ENCODE peak calls at places on chromosomes 6 and 20, in seven cellular contexts. O is lower lobe of right lung, A is mesothelial cell of epicardium, K is neural progenitor cell, Z is upper lobe of right lung, P is HFF-Myc, N is PC-9. I is an unnamed sample.

GRCh38 chr20:20363449-20364015 is 4.4 kb upstream of the INSM1 start:
- DNase-seq in Z (no peak), K (peak; percentile 52), P (no peak), O (no peak), N (no peak), A (no peak), I (no peak)

GRCh38 chr20:1803216-1804128 is 91.7 kb upstream of the SIRPA start:
- DNase-seq in Z (peak; percentile 85), P (no peak), A (peak; percentile 57), K (peak; percentile 93), O (peak; percentile 88), N (no peak), I (no peak)

GRCh38 chr6:39934060-39934757 is at the start of gene MOCS1:
- DNase-seq in K (peak; percentile 89), P (no peak), N (no peak), A (peak; percentile 45), O (peak; percentile 87), Z (peak; percentile 91), I (peak; percentile 53)

GRCh38 chr6:6317825-6318733 is 2.4 kb downstream of the F13A1 start:
- DNase-seq in O (no peak), Z (no peak), P (no peak), N (no peak), A (no peak), K (peak; percentile 52), I (no peak)

GRCh38 chr6:341914-342831 is 49.4 kb upstream of the IRF4 start:
- DNase-seq in Z (peak; percentile 67), N (no peak), P (no peak), A (no peak), O (no peak), K (no peak), I (no peak)

GRCh38 chr6:104682722-104683643 is 176.7 kb downstream of the HACE1 start:
- DNase-seq in K (peak; percentile 73), Z (peak; percentile 73), N (peak; percentile 45), P (no peak), A (peak; percentile 51), O (peak; percentile 70), I (peak; percentile 57)

GRCh38 chr6:127069659-127070279 is 48.7 kb upstream of the RSPO3 start:
- DNase-seq in K (peak; percentile 55), N (no peak), Z (no peak), A (no peak), P (peak; percentile 12), O (no peak), I (no peak)

GRCh38 chr6:39335780-39336541 is 13.5 kb upstream of the KCNK16 start:
- DNase-seq in P (no peak), N (no peak), A (no peak), O (no peak), Z (no peak), K (no peak), I (no peak)

GRCh38 chr6:37696220-37696840 is 1.4 kb downstream of the MDGA1 start:
- DNase-seq in N (peak; percentile 26), O (no peak), P (no peak), A (peak; percentile 48), K (peak; percentile 66), Z (no peak), I (no peak)

GRCh38 chr20:11847827-11848226 is 69.9 kb upstream of the BTBD3 start:
- DNase-seq in Z (no peak), A (no peak), K (no peak), O (no peak), P (no peak), N (no peak), I (no peak)

GRCh38 chr6:166598441-166599138 is 12.1 kb upstream of the RAMACL start:
- DNase-seq in Z (no peak), P (peak; percentile 59), K (no peak), N (peak; percentile 41), O (no peak), A (no peak), I (no peak)

GRCh38 chr6:53956068-53956711 is 155.1 kb upstream of the MLIP start:
- DNase-seq in N (peak; percentile 80), Z (peak; percentile 83), A (peak; percentile 70), O (peak; percentile 67), P (peak; percentile 51), K (peak; percentile 81), I (peak; percentile 86)

GRCh38 chr6:151254451-151255081 is 14.8 kb downstream of the AKAP12 start:
- DNase-seq in N (no peak), K (no peak), A (no peak), O (no peak), P (no peak), Z (no peak), I (peak; percentile 2)

GRCh38 chr20:8144282-8145245 is 12.5 kb downstream of the PLCB1 start:
- DNase-seq in P (no peak), A (no peak), K (no peak), Z (no peak), N (no peak), O (no peak), I (no peak)

GRCh38 chr6:17098538-17098937 is 3.3 kb upstream of the STMND1 start:
- DNase-seq in O (no peak), N (peak; percentile 5), K (no peak), P (no peak), Z (no peak), A (no peak), I (peak; percentile 14)

GRCh38 chr6:10248378-10248843 is 166.5 kb downstream of the TFAP2A start:
- DNase-seq in P (peak; percentile 33), Z (no peak), N (peak; percentile 55), K (no peak), A (no peak), O (no peak), I (no peak)

GRCh38 chr6:140043762-140044378 is 669.4 kb upstream of the CITED2 start:
- DNase-seq in O (no peak), A (no peak), K (no peak), P (no peak), N (no peak), Z (no peak), I (no peak)

GRCh38 chr6:42498473-42499128 is 46.9 kb upstream of the TRERF1 start:
- DNase-seq in Z (no peak), A (no peak), O (peak; percentile 53), P (no peak), K (no peak), N (no peak), I (no peak)

GRCh38 chr20:56440346-56441007 is 27.9 kb upstream of the RTF2 start:
- DNase-seq in A (peak; percentile 3), Z (no peak), N (no peak), P (no peak), K (no peak), O (no peak), I (no peak)

GRCh38 chr6:159125977-159126376 is 43.2 kb upstream of the FNDC1 start:
- DNase-seq in K (no peak), P (no peak), A (no peak), Z (no peak), O (no peak), N (no peak), I (no peak)

GRCh38 chr6:24883618-24884017 is 52.1 kb downstream of the RIPOR2 start:
- DNase-seq in N (no peak), O (no peak), P (peak; percentile 80), Z (no peak), K (no peak), A (no peak), I (no peak)

GRCh38 chr20:34516874-34517542 is 786 bp downstream of the DYNLRB1 start:
- DNase-seq in Z (peak; percentile 66), N (no peak), P (no peak), A (no peak), O (no peak), K (peak; percentile 38), I (peak; percentile 33)

GRCh38 chr6:81748946-81749345 is 3.5 kb downstream of the TENT5A start:
- DNase-seq in O (no peak), K (no peak), A (no peak), N (no peak), Z (no peak), P (no peak), I (no peak)

GRCh38 chr6:107709341-107709740 is 114.8 kb downstream of the SCML4 start:
- DNase-seq in P (no peak), A (no peak), Z (no peak), K (no peak), O (no peak), N (no peak), I (no peak)

GRCh38 chr6:125834347-125834746 is 43.6 kb downstream of the NCOA7 start:
- DNase-seq in N (no peak), Z (no peak), O (no peak), K (no peak), P (no peak), A (no peak), I (no peak)

GRCh38 chr20:44014807-44015732 is 100.4 kb downstream of the TOX2 start:
- DNase-seq in K (no peak), N (no peak), Z (no peak), A (no peak), P (no peak), O (no peak), I (no peak)

GRCh38 chr6:128519931-128520435 is 416 bp downstream of the PTPRK start:
- DNase-seq in K (no peak), Z (peak; percentile 86), P (no peak), N (no peak), O (peak; percentile 70), A (no peak), I (no peak)
- TF ChIP-seq CTCF in K (no peak), Z (no peak), P (no peak), N (no peak), O (no peak), A (no peak), I (no peak)

GRCh38 chr6:40988634-40989033 is 50.4 kb downstream of the UNC5CL start:
- DNase-seq in P (no peak), Z (no peak), A (no peak), K (no peak), N (no peak), O (no peak), I (no peak)

GRCh38 chr6:40986364-40986763 is 52.7 kb downstream of the UNC5CL start:
- DNase-seq in A (no peak), K (no peak), Z (no peak), N (no peak), O (no peak), P (no peak), I (no peak)

GRCh38 chr6:40986871-40987270 is 52.1 kb downstream of the UNC5CL start:
- DNase-seq in A (no peak), O (no peak), K (no peak), P (no peak), N (no peak), Z (no peak), I (no peak)

GRCh38 chr6:40989204-40990179 is 49.5 kb downstream of the UNC5CL start:
- DNase-seq in O (no peak), A (no peak), Z (no peak), P (no peak), K (no peak), N (no peak), I (no peak)

GRCh38 chr6:40990301-40990700 is 48.7 kb downstream of the UNC5CL start:
- DNase-seq in N (no peak), Z (no peak), O (no peak), A (no peak), K (no peak), P (no peak), I (no peak)
- TF ChIP-seq CTCF in N (no peak), Z (no peak), O (no peak), A (no peak), K (no peak), P (peak; percentile 20), I (no peak)

GRCh38 chr20:63624486-63624885 is 2.4 kb downstream of the GMEB2 start:
- DNase-seq in P (no peak), Z (no peak), O (no peak), N (no peak), K (peak; percentile 39), A (no peak), I (no peak)
- TF ChIP-seq CTCF in P (no peak), Z (no peak), O (no peak), N (no peak), K (no peak), A (no peak), I (no peak)

GRCh38 chr6:109799664-109800063 is 108.6 kb downstream of the FIG4 start:
- DNase-seq in N (peak; percentile 33), A (no peak), K (no peak), P (no peak), O (no peak), Z (no peak), I (peak; percentile 22)
- TF ChIP-seq CTCF in N (no peak), A (no peak), K (no peak), P (no peak), O (no peak), Z (no peak), I (no peak)

I was measured in Calu3.